ENCODE peak calls at places on chromosomes 1 and 21, in seven cellular contexts. C is mucosa of descending colon, E is HCT116, N is neural progenitor cell, I is colonic mucosa, M is H9, R is lung. D is an unnamed sample. For H3K9me3, the result is how much of the 10 kb centered on the place peaks cover.

GRCh38 chr1:59214764-59215208 is 82.1 kb upstream of the FGGY start:
- DNase-seq in N (no peak), I (peak), E (no peak), R (peak), C (no peak), M (no peak), D (peak)

GRCh38 chr1:231421616-231421970 is 494 bp downstream of the EGLN1 start:
- DNase-seq in N (no peak), I (peak), M (peak), C (peak), R (no peak), E (no peak), D (no peak)

GRCh38 chr1:200435200-200435780 is 25.5 kb upstream of the ZNF281 start:
- DNase-seq in R (no peak), C (no peak), E (no peak), M (no peak), I (no peak), N (no peak), D (peak)

GRCh38 chr1:183685112-183685713 is 32.1 kb upstream of the APOBEC4 start:
- DNase-seq in M (peak), R (no peak), N (peak), E (peak), C (peak), I (no peak), D (peak)

GRCh38 chr1:161033751-161034150 is 5.0 kb downstream of the TSTD1 start:
- DNase-seq in E (peak), I (no peak), N (no peak), C (no peak), M (no peak), R (no peak), D (no peak)

GRCh38 chr1:115830963-115831362 is 10.0 kb downstream of the NHLH2 start:
- DNase-seq in E (no peak), M (no peak), I (no peak), C (no peak), N (no peak), R (no peak), D (no peak)

GRCh38 chr1:33244143-33244808 is 12.0 kb upstream of the ZNF362 start:
- DNase-seq in I (no peak), M (no peak), N (no peak), C (no peak), E (no peak), R (no peak), D (peak)

GRCh38 chr1:194062962-194063361 is 876.5 kb upstream of the B3GALT2 start:
- DNase-seq in I (no peak), C (peak), E (no peak), R (no peak), M (no peak), N (no peak), D (no peak)

GRCh38 chr1:225834417-225835329 is 24.7 kb downstream of the EPHX1 start:
- DNase-seq in I (no peak), N (no peak), E (no peak), M (no peak), R (no peak), C (no peak), D (no peak)

GRCh38 chr1:209326876-209327275 is 256.6 kb upstream of the CAMK1G start:
- DNase-seq in C (no peak), E (no peak), I (no peak), M (no peak), N (no peak), R (no peak), D (no peak)

GRCh38 chr1:41776896-41777431 is 141.8 kb downstream of the HIVEP3 start:
- DNase-seq in N (no peak), E (no peak), M (no peak), R (peak), C (no peak), I (no peak), D (no peak)

GRCh38 chr1:38153426-38154088 is 107.0 kb upstream of the POU3F1 start:
- DNase-seq in R (no peak), N (peak), E (no peak), I (no peak), C (no peak), M (no peak), D (no peak)

GRCh38 chr1:9340172-9340854 is 47.6 kb downstream of the SPSB1 start:
- DNase-seq in I (no peak), N (no peak), R (no peak), M (no peak), E (no peak), C (no peak), D (no peak)

GRCh38 chr1:218366322-218367052 is 21.4 kb downstream of the TGFB2 start:
- DNase-seq in R (no peak), C (no peak), N (no peak), I (no peak), M (no peak), E (no peak), D (no peak)

GRCh38 chr1:84758968-84759491 is 68.8 kb upstream of the SSX2IP start:
- DNase-seq in N (no peak), M (no peak), R (no peak), E (no peak), I (no peak), C (no peak), D (no peak)

GRCh38 chr1:9870572-9870971 is 39.5 kb downstream of the CTNNBIP1 start:
- DNase-seq in M (no peak), N (no peak), R (no peak), C (no peak), E (no peak), I (no peak), D (no peak)

DNA sequence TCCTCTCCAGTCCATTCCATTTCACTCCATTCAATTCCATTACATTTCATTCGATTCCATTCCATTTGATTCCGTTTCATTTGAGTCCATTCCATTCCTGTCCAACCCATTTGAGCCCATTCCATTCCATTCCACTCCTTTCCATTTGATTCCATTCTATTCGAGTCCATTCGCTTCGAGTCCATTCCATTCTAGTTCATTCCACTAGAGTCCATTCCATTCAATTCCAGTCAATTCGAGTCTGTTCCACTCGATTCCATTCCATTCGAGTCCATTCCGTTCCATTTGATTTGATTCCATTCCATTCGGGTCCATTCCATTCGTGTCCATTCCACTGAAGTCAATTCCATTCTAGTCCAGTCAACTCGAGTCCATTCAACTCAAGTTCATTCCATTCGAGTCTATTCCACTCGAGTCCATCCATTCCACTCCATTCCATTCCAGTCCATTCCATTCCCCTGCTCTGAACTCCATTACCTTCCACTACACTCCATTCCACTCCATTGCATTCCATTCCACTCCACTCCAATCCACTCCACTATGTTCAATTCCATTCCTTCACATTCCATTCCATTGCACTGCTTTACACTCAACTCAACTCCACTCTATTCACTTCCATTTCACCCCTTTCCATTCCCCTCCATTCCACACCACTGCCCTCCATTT is 2569.4 kb upstream of the TPTE start:
- DNase-seq in I (no peak), R (no peak), N (no peak), M (no peak), C (no peak), E (no peak), D (no peak)
- H3K9me3 ChIP-seq in I (under half), R (half or more), N (half or more), M (under half), C (half or more), E (half or more), D (half or more)

DNA sequence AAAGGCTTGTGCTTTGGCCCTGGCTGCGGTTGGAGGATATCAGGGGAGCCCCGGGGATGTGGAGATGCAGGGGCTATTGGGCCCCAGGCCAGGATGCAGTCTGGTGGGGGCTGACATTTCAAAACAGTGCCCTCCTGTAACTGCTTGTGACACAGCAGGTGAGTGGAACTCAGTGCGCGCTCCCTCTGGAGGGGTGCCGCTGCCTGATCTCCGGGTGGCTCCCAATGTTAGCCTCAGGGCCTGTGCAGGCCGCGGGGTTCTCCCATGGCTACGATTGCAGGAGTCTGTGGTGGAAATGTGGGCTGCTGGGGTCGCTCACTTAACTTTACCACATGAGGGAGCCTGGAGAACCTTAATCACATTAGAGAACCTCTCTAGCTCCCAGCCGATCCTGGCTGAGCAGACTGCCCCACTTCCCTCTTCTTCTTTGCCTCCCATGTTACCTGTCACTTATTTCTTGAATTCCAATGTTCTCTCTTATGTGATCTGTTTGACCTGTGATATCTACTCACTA is 163.2 kb downstream of the FMN2 start:
- DNase-seq in M (peak), E (no peak), N (peak), R (no peak), C (no peak), I (no peak), D (no peak)
- H3K9me3 ChIP-seq in M (under half), E (under half), N (under half), R (under half), C (under half), I (under half), D (under half)

DNA sequence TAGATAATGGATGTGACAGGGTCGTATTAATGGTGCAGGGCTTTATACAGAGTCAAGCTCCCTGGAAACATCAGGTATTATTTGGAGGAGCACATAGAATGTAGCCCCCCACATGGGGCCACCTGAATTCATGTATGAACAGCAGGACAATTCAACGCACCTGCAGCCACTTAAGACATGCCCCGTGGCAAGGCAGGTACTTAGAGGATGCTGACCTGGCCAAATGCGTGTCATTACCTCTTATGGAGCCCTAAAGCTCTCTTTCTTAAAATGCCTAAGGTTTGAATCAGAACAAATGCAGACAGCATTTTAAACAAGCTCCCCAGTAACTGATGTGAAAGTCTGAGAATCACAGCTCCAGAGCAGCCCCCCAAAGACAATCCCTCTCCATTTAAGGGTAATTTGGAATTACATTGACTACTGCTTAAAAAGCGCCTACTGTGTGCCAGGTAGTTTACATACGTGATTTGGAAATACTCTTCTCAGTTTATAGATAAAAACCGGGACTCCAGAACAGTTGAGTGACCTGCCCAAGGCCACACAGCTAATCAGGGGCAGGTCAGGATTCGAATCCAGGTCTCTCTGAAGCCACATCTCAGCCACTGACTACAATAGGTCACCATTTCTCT is 71.0 kb upstream of the KLHDC7A start:
- DNase-seq in N (no peak), R (no peak), M (no peak), I (no peak), E (no peak), C (no peak), D (no peak)
- H3K9me3 ChIP-seq in N (under half), R (under half), M (under half), I (under half), E (under half), C (under half), D (under half)

GRCh38 chr1:80666073-80666472 is 1134.7 kb upstream of the ADGRL2 start:
- DNase-seq in I (no peak), M (no peak), R (no peak), E (no peak), C (no peak), N (no peak), D (no peak)

GRCh38 chr1:80673935-80674597 is 1126.7 kb upstream of the ADGRL2 start:
- DNase-seq in C (no peak), I (no peak), M (no peak), R (no peak), E (no peak), N (peak), D (no peak)

DNA sequence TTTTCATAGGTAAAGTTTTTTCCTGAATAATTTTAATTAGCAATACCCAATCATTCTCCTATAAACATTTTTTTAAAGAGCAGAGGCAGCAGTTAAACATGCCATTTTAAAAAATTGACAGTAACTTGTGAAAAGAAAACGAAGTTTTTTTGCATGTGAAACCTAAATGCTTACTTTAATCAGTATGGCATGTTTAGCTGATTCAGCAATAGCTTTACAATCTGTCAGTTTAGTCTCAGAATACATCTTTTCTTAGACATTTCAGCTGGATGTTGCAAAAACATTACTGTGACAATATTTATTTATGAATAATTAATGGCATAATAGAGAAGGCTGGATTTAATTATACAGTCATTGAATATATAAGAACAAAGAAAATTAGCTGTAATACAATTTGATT is 1132.4 kb upstream of the ADGRL2 start:
- DNase-seq in C (no peak), R (no peak), N (no peak), E (no peak), M (no peak), I (no peak), D (no peak)
- H3K9me3 ChIP-seq in C (under half), R (under half), N (under half), E (under half), M (under half), I (under half), D (under half)